ENCODE peak calls at places on chromosome 1, in five cellular contexts. One of them, this sample, is unnamed.

GRCh38 chr1:2942410-2942809 is 78.9 kb upstream of the ACTRT2 start:
- DNase-seq in GM23338: no peak
- DNase-seq in K562: no peak
- DNase-seq in GM12878: no peak
- DNase-seq in HepG2: no peak
- DNase-seq in this sample: no peak

GRCh38 chr1:43931711-43932660 is 1.6 kb upstream of the ARTN start:
- DNase-seq in GM23338: no peak
- DNase-seq in K562: no peak
- DNase-seq in GM12878: no peak
- DNase-seq in HepG2: no peak
- DNase-seq in this sample: no peak

GRCh38 chr1:217332426-217333065 is 298.3 kb downstream of the GPATCH2 start:
- DNase-seq in GM23338: no peak
- DNase-seq in K562: no peak
- DNase-seq in GM12878: no peak
- DNase-seq in HepG2: no peak
- DNase-seq in this sample: no peak

GRCh38 chr1:212698467-212699103 is 1.1 kb downstream of the BATF3 start:
- DNase-seq in GM23338: no peak
- DNase-seq in K562: no peak
- DNase-seq in GM12878: no peak
- DNase-seq in HepG2: no peak
- DNase-seq in this sample: no peak

GRCh38 chr1:236058141-236058626 is 6.7 kb downstream of the NID1 start:
- DNase-seq in GM23338: no peak
- DNase-seq in K562: no peak
- DNase-seq in GM12878: peak
- DNase-seq in HepG2: no peak
- DNase-seq in this sample: no peak

GRCh38 chr1:180926164-180926981 is 13.7 kb downstream of the KIAA1614 start:
- DNase-seq in GM23338: no peak
- DNase-seq in K562: no peak
- DNase-seq in GM12878: no peak
- DNase-seq in HepG2: no peak
- DNase-seq in this sample: no peak

GRCh38 chr1:28804071-28804470 is 7.9 kb upstream of the OPRD1 start:
- DNase-seq in GM23338: no peak
- DNase-seq in K562: no peak
- DNase-seq in GM12878: no peak
- DNase-seq in HepG2: no peak
- DNase-seq in this sample: no peak

GRCh38 chr1:20322825-20323612 is 32.3 kb downstream of the VWA5B1 start:
- DNase-seq in GM23338: no peak
- DNase-seq in K562: no peak
- DNase-seq in GM12878: no peak
- DNase-seq in HepG2: no peak
- DNase-seq in this sample: no peak

GRCh38 chr1:213104604-213105003 is 53.6 kb downstream of the RPS6KC1 start:
- DNase-seq in GM23338: no peak
- DNase-seq in K562: no peak
- DNase-seq in GM12878: no peak
- DNase-seq in HepG2: no peak
- DNase-seq in this sample: no peak

GRCh38 chr1:213820362-213821149 is 167.2 kb upstream of the PROX1 start:
- DNase-seq in GM23338: no peak
- DNase-seq in K562: no peak
- DNase-seq in GM12878: no peak
- DNase-seq in HepG2: peak
- DNase-seq in this sample: no peak

GRCh38 chr1:192810253-192810880 is 1.5 kb downstream of the RGS2 start:
- DNase-seq in GM23338: no peak
- DNase-seq in K562: no peak
- DNase-seq in GM12878: no peak
- DNase-seq in HepG2: no peak
- DNase-seq in this sample: no peak

GRCh38 chr1:219387211-219387610 is 213.5 kb downstream of the LYPLAL1 start:
- DNase-seq in GM23338: no peak
- DNase-seq in K562: no peak
- DNase-seq in GM12878: no peak
- DNase-seq in HepG2: no peak
- DNase-seq in this sample: no peak
- TF ChIP-seq JUNB in GM23338: no peak
- TF ChIP-seq JUNB in K562: no peak
- TF ChIP-seq JUNB in GM12878: no peak
- TF ChIP-seq JUNB in HepG2: no peak
- TF ChIP-seq JUNB in this sample: no peak

DNA sequence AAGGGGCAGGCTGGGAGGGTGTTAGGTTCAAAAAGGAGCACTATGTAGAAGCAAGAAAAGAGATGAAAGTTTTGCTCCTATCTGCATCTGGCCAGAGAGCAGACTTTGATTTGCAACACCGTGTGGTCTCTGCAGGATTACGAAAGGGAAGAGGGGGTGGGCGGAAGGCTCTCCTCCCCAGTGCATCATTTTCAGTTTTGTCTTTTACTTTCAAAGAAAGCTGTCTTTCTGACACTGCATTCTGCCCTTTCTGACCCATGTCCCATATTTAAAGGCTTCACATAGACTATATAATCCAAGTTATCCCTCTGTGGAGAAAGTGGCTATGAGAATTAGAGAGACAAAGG is 126.5 kb downstream of the RHOU start:
- DNase-seq in GM23338: no peak
- DNase-seq in K562: no peak
- DNase-seq in GM12878: no peak
- DNase-seq in HepG2: no peak
- DNase-seq in this sample: no peak
- H3K27ac ChIP-seq in GM23338: no peak
- H3K27ac ChIP-seq in K562: no peak
- H3K27ac ChIP-seq in GM12878: no peak
- H3K27ac ChIP-seq in HepG2: no peak
- H3K27ac ChIP-seq in this sample: peak

DNA sequence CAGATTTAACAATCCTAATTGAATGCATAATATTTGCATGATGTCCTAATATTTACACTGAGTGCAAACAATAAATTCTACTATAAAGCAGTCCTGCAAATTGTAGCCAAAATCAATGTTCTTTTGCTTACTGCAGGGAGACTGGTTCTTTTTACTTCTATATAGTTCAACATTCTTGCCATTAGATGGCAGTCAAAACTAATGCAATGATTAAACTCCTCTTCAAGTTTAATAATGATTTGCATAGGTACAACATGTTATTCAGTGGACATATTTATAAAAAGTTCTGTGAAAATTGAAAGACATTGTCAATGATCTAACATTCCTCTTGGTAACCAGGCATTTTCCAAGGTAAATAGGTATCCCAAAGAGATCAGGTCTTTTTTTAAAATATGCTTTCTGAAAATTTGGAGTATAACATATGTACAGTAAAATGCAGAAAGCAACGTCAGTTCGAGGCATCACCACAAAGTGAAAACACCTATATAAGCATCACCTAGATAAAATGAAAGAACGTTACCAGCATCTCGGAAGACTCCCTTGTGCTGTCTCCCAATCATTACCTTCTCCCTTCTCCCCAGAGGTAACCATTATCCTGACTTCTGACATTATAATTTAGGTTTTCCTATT is 9.8 kb upstream of the FNBP1L start:
- DNase-seq in GM23338: peak
- DNase-seq in K562: peak
- DNase-seq in GM12878: no peak
- DNase-seq in HepG2: peak
- DNase-seq in this sample: peak
- TF ChIP-seq JUNB in GM23338: no peak
- TF ChIP-seq JUNB in K562: no peak
- TF ChIP-seq JUNB in GM12878: no peak
- TF ChIP-seq JUNB in HepG2: no peak
- TF ChIP-seq JUNB in this sample: no peak

GRCh38 chr1:99705385-99705784 is 59.5 kb downstream of the PALMD start:
- DNase-seq in GM23338: no peak
- DNase-seq in K562: no peak
- DNase-seq in GM12878: no peak
- DNase-seq in HepG2: no peak
- DNase-seq in this sample: no peak
- H3K27ac ChIP-seq in GM23338: no peak
- H3K27ac ChIP-seq in K562: no peak
- H3K27ac ChIP-seq in GM12878: no peak
- H3K27ac ChIP-seq in HepG2: no peak
- H3K27ac ChIP-seq in this sample: no peak